ENCODE peak calls at places on chromosome 15, in eight cellular contexts. X, S, Q, Z, J, Y, K and U are unnamed samples.

GRCh38 chr15:40754574-40754882 is 526 bp downstream of the RMDN3 start:
- DNase-seq in J (peak; percentile 76), K (no peak), X (peak; percentile 43), Y (peak; percentile 89), Q (peak; percentile 22), S (peak; percentile 57), Z (no peak), U (no peak)

GRCh38 chr15:43251185-43251862 is 15.4 kb downstream of the TGM5 start:
- DNase-seq in Y (no peak), Q (no peak), J (no peak), Z (no peak), K (no peak), S (no peak), X (peak; percentile 18), U (no peak)

GRCh38 chr15:27134481-27134880 is 163.5 kb downstream of the GABRG3 start:
- DNase-seq in X (no peak), Z (no peak), K (no peak), Y (no peak), Q (no peak), J (no peak), S (no peak), U (peak; percentile 75)

GRCh38 chr15:36331531-36332275 is 247.7 kb upstream of the CDIN1 start:
- DNase-seq in Z (no peak), Q (peak; percentile 70), S (peak; percentile 51), X (no peak), K (no peak), J (no peak), Y (no peak), U (no peak)

GRCh38 chr15:66702770-66703539 is 919 bp downstream of the SMAD6 start:
- DNase-seq in J (peak; percentile 74), Q (peak; percentile 44), Z (no peak), Y (peak; percentile 84), X (peak; percentile 15), K (no peak), S (peak; percentile 59), U (no peak)

GRCh38 chr15:40511472-40512133 is 40.8 kb downstream of the CHST14 start:
- DNase-seq in Q (no peak), K (peak; percentile 56), Y (peak; percentile 89), S (peak; percentile 76), Z (peak; percentile 29), X (peak; percentile 82), J (peak; percentile 92), U (no peak)

GRCh38 chr15:89785771-89786135 is 9.6 kb downstream of the MESP2 start:
- DNase-seq in Q (no peak), X (no peak), J (no peak), Z (no peak), S (peak; percentile 57), K (no peak), Y (no peak), U (no peak)

GRCh38 chr15:40528801-40529200 is 36.0 kb downstream of the CCDC32 start:
- DNase-seq in J (no peak), K (no peak), X (no peak), Q (no peak), Y (no peak), S (no peak), Z (no peak), U (no peak)

GRCh38 chr15:97909291-97909891 is 51.1 kb upstream of the ARRDC4 start:
- DNase-seq in J (peak; percentile 75), Y (peak; percentile 84), S (peak; percentile 81), Q (peak; percentile 23), Z (peak; percentile 48), K (peak; percentile 39), X (peak; percentile 51), U (no peak)

GRCh38 chr15:80854104-80854503 is 74.9 kb downstream of the CEMIP start:
- DNase-seq in Q (no peak), S (peak; percentile 18), K (peak; percentile 24), J (no peak), Z (no peak), Y (no peak), X (no peak), U (no peak)

GRCh38 chr15:41078125-41078524 is 38.0 kb downstream of the INO80 start:
- DNase-seq in J (no peak), Y (no peak), Q (no peak), K (no peak), X (no peak), S (no peak), Z (no peak), U (no peak)

GRCh38 chr15:60315878-60316277 is 81.9 kb downstream of the ANXA2 start:
- DNase-seq in X (no peak), Z (no peak), K (no peak), J (no peak), Q (no peak), Y (no peak), S (no peak), U (no peak)

GRCh38 chr15:46251873-46252272 is 617.0 kb downstream of the SQOR start:
- DNase-seq in Y (no peak), Z (no peak), J (no peak), S (no peak), K (no peak), Q (no peak), X (no peak), U (no peak)

GRCh38 chr15:42608110-42608531 is 32.7 kb downstream of the STARD9 start:
- DNase-seq in S (no peak), Z (no peak), Q (no peak), X (no peak), Y (peak; percentile 77), J (no peak), K (no peak), U (no peak)

GRCh38 chr15:34588046-34588674 is 4.7 kb upstream of the GOLGA8B start:
- DNase-seq in Y (peak; percentile 66), X (peak; percentile 44), K (peak; percentile 80), Z (peak; percentile 63), S (peak; percentile 88), Q (peak; percentile 84), J (no peak), U (no peak)

GRCh38 chr15:26051771-26052685 is 188.9 kb upstream of the ATP10A start:
- DNase-seq in Z (peak; percentile 63), S (peak; percentile 11), Y (no peak), K (peak; percentile 32), X (no peak), J (no peak), Q (no peak), U (no peak)

GRCh38 chr15:69863446-69863845 is 234.3 kb downstream of the TLE3 start:
- DNase-seq in Z (no peak), J (no peak), Q (no peak), Y (no peak), X (no peak), S (no peak), K (no peak), U (no peak)

GRCh38 chr15:95884276-95884675 is 446.2 kb upstream of the NR2F2 start:
- DNase-seq in X (no peak), J (no peak), Y (no peak), Z (no peak), K (no peak), Q (no peak), S (peak; percentile 58), U (no peak)

GRCh38 chr15:64845183-64845611 is 3.5 kb downstream of the PLEKHO2 start:
- DNase-seq in K (no peak), S (peak; percentile 48), Q (peak; percentile 33), Y (peak; percentile 85), X (no peak), J (no peak), Z (peak; percentile 67), U (no peak)
- H3K4me3 ChIP-seq in K (peak overlapping the region; percentile 63), S (peak overlapping the region; percentile 98), Q (no peak overlapping the region), Y (peak overlapping the region; percentile 59), X (no peak overlapping the region), J (peak overlapping the region; percentile 87), Z (peak overlapping the region; percentile 91), U (peak overlapping the region; percentile 99)

DNA sequence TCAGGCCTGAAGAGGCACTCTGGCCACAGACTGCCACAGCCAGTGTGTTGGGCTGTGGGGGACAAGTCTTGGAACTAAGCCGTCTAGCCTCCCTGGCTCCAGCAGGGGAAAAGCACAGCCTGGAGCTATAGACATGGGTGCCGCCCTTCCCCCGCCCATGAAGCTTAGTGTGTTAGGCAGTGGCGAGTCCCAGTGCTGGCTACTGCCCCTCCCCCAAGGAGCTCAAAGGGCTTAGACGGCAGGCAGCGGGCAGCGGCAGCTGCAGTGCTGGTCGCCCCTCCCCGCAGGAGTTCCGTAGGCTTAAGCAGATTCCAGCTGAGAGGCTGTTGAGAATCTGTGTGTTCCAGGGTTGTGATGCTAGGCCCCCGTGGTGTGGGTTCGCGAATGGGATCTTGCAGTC is 135.8 kb upstream of the RORA start:
- DNase-seq in Q (no peak), X (no peak), K (no peak), S (no peak), Y (no peak), Z (no peak), J (no peak), U (no peak)
- H3K4me3 ChIP-seq in Q (no peak overlapping the region), X (no peak overlapping the region), K (no peak overlapping the region), S (no peak overlapping the region), Y (no peak overlapping the region), Z (no peak overlapping the region), J (no peak overlapping the region), U (no peak overlapping the region)

GRCh38 chr15:37359495-37360290 is 259.3 kb upstream of the MEIS2 start:
- DNase-seq in Q (no peak), S (no peak), Z (no peak), J (no peak), K (no peak), Y (no peak), X (no peak), U (no peak)
- H3K4me3 ChIP-seq in Q (no peak overlapping the region), S (no peak overlapping the region), Z (no peak overlapping the region), J (no peak overlapping the region), K (no peak overlapping the region), Y (no peak overlapping the region), X (no peak overlapping the region), U (no peak overlapping the region)

GRCh38 chr15:75661779-75662140 is 14.0 kb downstream of the SNX33 start:
- DNase-seq in X (no peak), Y (no peak), Z (no peak), K (no peak), S (peak; percentile 15), J (no peak), Q (no peak), U (no peak)

GRCh38 chr15:75662823-75663519 is 15.3 kb downstream of the SNX33 start:
- DNase-seq in S (peak; percentile 73), Q (no peak), Y (no peak), J (no peak), Z (no peak), K (no peak), X (no peak), U (no peak)

GRCh38 chr15:75659141-75659771 is 11.5 kb downstream of the SNX33 start:
- DNase-seq in Y (no peak), J (no peak), K (no peak), X (no peak), Q (no peak), Z (no peak), S (no peak), U (no peak)

GRCh38 chr15:75659928-75660645 is 12.4 kb downstream of the SNX33 start:
- DNase-seq in X (no peak), Y (no peak), S (peak; percentile 75), K (no peak), J (no peak), Z (no peak), Q (no peak), U (no peak)

DNA sequence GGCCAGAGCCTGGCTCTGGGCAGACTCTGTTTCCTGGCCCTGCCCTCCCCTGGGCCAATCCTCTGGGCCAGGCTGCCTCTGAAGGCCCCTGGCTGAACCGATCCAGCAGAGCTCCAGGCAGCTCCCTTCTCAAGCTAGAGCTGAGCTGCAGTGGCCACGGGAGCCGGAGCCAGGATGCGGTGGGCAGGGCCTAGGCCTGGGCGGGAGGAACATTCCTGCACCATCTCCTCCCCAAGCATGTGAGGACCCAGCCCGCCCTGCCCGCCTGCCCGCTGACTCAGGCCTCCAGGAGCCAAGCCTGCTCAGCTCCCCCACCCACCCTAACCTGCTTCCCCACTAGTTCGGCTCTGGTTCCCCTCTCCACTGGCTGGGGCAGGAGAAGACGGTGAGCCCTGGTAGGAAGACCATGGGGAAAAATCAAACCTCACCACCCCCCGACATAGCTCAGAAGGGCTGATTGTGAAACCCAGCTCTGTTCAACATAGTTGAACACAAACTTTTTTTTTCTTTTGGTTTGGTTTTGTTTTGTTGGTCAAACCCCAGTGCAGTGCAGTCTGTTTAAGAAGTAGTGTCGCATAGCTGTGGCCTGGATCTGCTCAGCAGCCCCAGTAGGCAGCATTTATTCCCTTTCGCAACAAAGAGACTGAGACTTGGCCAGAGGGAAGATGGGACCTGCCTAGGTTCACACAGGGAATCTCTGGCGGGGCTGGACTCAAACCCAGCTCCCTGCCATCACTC is 13.5 kb downstream of the SNX33 start:
- DNase-seq in J (peak; percentile 94), Z (peak; percentile 93), S (peak; percentile 99), Q (peak; percentile 63), K (peak; percentile 93), X (peak; percentile 91), Y (peak; percentile 85), U (peak; percentile 96)
- H3K4me3 ChIP-seq in J (no peak overlapping the region), Z (peak overlapping the region; percentile 27), S (no peak overlapping the region), Q (no peak overlapping the region), K (peak overlapping the region; percentile 1), X (peak overlapping the region; percentile 23), Y (no peak overlapping the region), U (peak overlapping the region; percentile 15)